ENCODE peak calls at places on chromosomes 16 and 17, in nine cellular contexts. Z is A549, G is Panc1, X is GM23338, P is K562, T is SK-N-SH, O is HCT116, W is HepG2, B is GM12878. M is an unnamed sample.

GRCh38 chr17:39461911-39462641 is 790 bp downstream of the CDK12 start:
- DNase-seq in Z (no peak), G (no peak), X (peak; percentile 36), P (peak; percentile 84), T (peak; percentile 84), O (no peak), W (peak; percentile 36), B (peak; percentile 32), M (no peak)

GRCh38 chr17:50681260-50682200 is 26.2 kb downstream of the ANKRD40 start:
- DNase-seq in Z (peak; percentile 91), G (no peak), X (peak; percentile 71), P (peak; percentile 79), T (peak; percentile 94), O (peak; percentile 73), W (peak; percentile 69), B (no peak), M (no peak)

GRCh38 chr16:50300942-50301625 is 34.7 kb downstream of the ADCY7 start:
- DNase-seq in Z (no peak), G (no peak), X (no peak), P (no peak), T (peak; percentile 24), O (no peak), W (no peak), B (no peak), M (no peak)

GRCh38 chr16:2675714-2676113 is 6.6 kb upstream of the KCTD5 start:
- DNase-seq in Z (no peak), G (no peak), X (no peak), P (peak; percentile 50), T (no peak), O (peak; percentile 68), W (no peak), B (no peak), M (no peak)

GRCh38 chr17:63785556-63785955 is 11.6 kb downstream of the DDX42 start:
- DNase-seq in Z (no peak), G (no peak), X (no peak), P (no peak), T (no peak), O (no peak), W (no peak), B (no peak), M (no peak)

GRCh38 chr16:79128706-79129105 is 471.8 kb downstream of the MAF start:
- DNase-seq in Z (no peak), G (no peak), X (no peak), P (no peak), T (no peak), O (no peak), W (no peak), B (no peak), M (no peak)

GRCh38 chr16:72502654-72503005 is 330.7 kb upstream of the PMFBP1 start:
- DNase-seq in Z (no peak), G (no peak), X (no peak), P (no peak), T (no peak), O (no peak), W (no peak), B (no peak), M (no peak)

GRCh38 chr17:38663125-38663751 is 11.5 kb downstream of the EPOP start:
- DNase-seq in Z (peak; percentile 88), G (no peak), X (peak; percentile 98), P (peak; percentile 78), T (peak; percentile 88), O (peak; percentile 74), W (peak; percentile 90), B (no peak), M (no peak)

GRCh38 chr17:39632153-39632941 is 4.6 kb upstream of the STARD3 start:
- DNase-seq in Z (no peak), G (no peak), X (no peak), P (no peak), T (no peak), O (peak; percentile 80), W (no peak), B (no peak), M (no peak)

GRCh38 chr16:27973678-27974077 is 89.8 kb downstream of the GSG1L start:
- DNase-seq in Z (no peak), G (no peak), X (peak; percentile 22), P (no peak), T (peak; percentile 30), O (no peak), W (no peak), B (no peak), M (no peak)

GRCh38 chr17:29251969-29252866 is 5.6 kb downstream of the CRYBA1 start:
- DNase-seq in Z (peak; percentile 59), G (no peak), X (peak; percentile 70), P (peak; percentile 34), T (peak; percentile 32), O (no peak), W (no peak), B (no peak), M (no peak)

GRCh38 chr17:52106638-52107261 is 51.8 kb downstream of the CA10 start:
- DNase-seq in Z (peak; percentile 43), G (peak; percentile 13), X (peak; percentile 76), P (peak; percentile 41), T (peak; percentile 69), O (peak; percentile 19), W (peak; percentile 33), B (no peak), M (peak; percentile 1)

GRCh38 chr16:11056090-11056988 is 112.0 kb downstream of the CLEC16A start:
- DNase-seq in Z (no peak), G (no peak), X (no peak), P (no peak), T (no peak), O (no peak), W (peak; percentile 44), B (no peak), M (no peak)

GRCh38 chr17:9994761-9995160 is 89.7 kb upstream of the RCVRN start:
- DNase-seq in Z (no peak), G (no peak), X (no peak), P (no peak), T (no peak), O (no peak), W (no peak), B (no peak), M (no peak)

GRCh38 chr17:83099570-83100181 is 20.3 kb downstream of the METRNL start:
- DNase-seq in Z (no peak), G (no peak), X (no peak), P (no peak), T (peak; percentile 70), O (no peak), W (no peak), B (no peak), M (no peak)

GRCh38 chr16:75927824-75928223 is 201.5 kb upstream of the CPHXL start:
- DNase-seq in Z (no peak), G (no peak), X (peak; percentile 78), P (no peak), T (no peak), O (no peak), W (no peak), B (no peak), M (no peak)
- TF ChIP-seq REST in Z (no peak), G (no peak), X (no peak), P (no peak), T (no peak), O (no peak), W (no peak), B (no peak), M (no peak)

GRCh38 chr17:73419896-73420295 is 108.1 kb upstream of the CDC42EP4 start:
- DNase-seq in Z (no peak), G (no peak), X (no peak), P (no peak), T (no peak), O (no peak), W (no peak), B (no peak), M (no peak)
- TF ChIP-seq REST in Z (no peak), G (no peak), X (no peak), P (no peak), T (no peak), O (no peak), W (no peak), B (no peak), M (no peak)

GRCh38 chr17:78875331-78875730 is 27.7 kb downstream of the CEP295NL start:
- DNase-seq in Z (no peak), G (no peak), X (no peak), P (no peak), T (no peak), O (no peak), W (no peak), B (no peak), M (no peak)

GRCh38 chr17:78878871-78879270 is 24.1 kb downstream of the CEP295NL start:
- DNase-seq in Z (no peak), G (no peak), X (no peak), P (no peak), T (no peak), O (no peak), W (no peak), B (no peak), M (no peak)

GRCh38 chr17:78878261-78878660 is 24.7 kb downstream of the CEP295NL start:
- DNase-seq in Z (no peak), G (no peak), X (no peak), P (no peak), T (no peak), O (no peak), W (no peak), B (no peak), M (no peak)

GRCh38 chr17:78873519-78874340 is 29.3 kb downstream of the CEP295NL start:
- DNase-seq in Z (no peak), G (no peak), X (no peak), P (no peak), T (peak; percentile 77), O (no peak), W (no peak), B (no peak), M (no peak)

GRCh38 chr17:78875738-78876597 is 27.0 kb downstream of the CEP295NL start:
- DNase-seq in Z (no peak), G (no peak), X (no peak), P (no peak), T (peak; percentile 49), O (no peak), W (no peak), B (no peak), M (peak; percentile 53)
- TF ChIP-seq REST in Z (no peak), G (no peak), X (no peak), P (no peak), T (peak; percentile 28), O (no peak), W (no peak), B (no peak), M (no peak)

GRCh38 chr17:55298111-55298510 is 33.4 kb downstream of the HLF start:
- DNase-seq in Z (no peak), G (no peak), X (no peak), P (no peak), T (no peak), O (no peak), W (no peak), B (no peak), M (no peak)

GRCh38 chr17:55294042-55294751 is 29.4 kb downstream of the HLF start:
- DNase-seq in Z (no peak), G (no peak), X (no peak), P (no peak), T (no peak), O (no peak), W (no peak), B (no peak), M (no peak)

GRCh38 chr17:55296171-55296695 is 31.5 kb downstream of the HLF start:
- DNase-seq in Z (no peak), G (no peak), X (no peak), P (no peak), T (no peak), O (no peak), W (no peak), B (no peak), M (no peak)

GRCh38 chr17:55296699-55297098 is 31.9 kb downstream of the HLF start:
- DNase-seq in Z (no peak), G (no peak), X (no peak), P (no peak), T (no peak), O (no peak), W (no peak), B (no peak), M (no peak)

GRCh38 chr17:55295411-55296170 is 30.8 kb downstream of the HLF start:
- DNase-seq in Z (peak; percentile 68), G (peak; percentile 45), X (peak; percentile 79), P (peak; percentile 71), T (peak; percentile 76), O (peak; percentile 57), W (peak; percentile 77), B (no peak), M (peak; percentile 37)
- TF ChIP-seq REST in Z (no peak), G (no peak), X (no peak), P (no peak), T (no peak), O (no peak), W (no peak), B (no peak), M (no peak)

M was measured in HL-60.